ENCODE peak calls at places on chromosome 13, in five cellular contexts. I is psoas muscle, Q is hepatic stellate cell, T is A172, G is neural progenitor cell. F is an unnamed sample.

GRCh38 chr13:29125145-29125933 is 305.2 kb downstream of the MTUS2 start:
- DNase-seq in I (no peak), Q (no peak), T (no peak), G (no peak), F (no peak)

GRCh38 chr13:37905736-37906135 is 36.2 kb upstream of the TRPC4 start:
- DNase-seq in I (no peak), Q (no peak), T (peak), G (no peak), F (no peak)

GRCh38 chr13:49314344-49314882 is 66.7 kb downstream of the CDADC1 start:
- DNase-seq in I (no peak), Q (no peak), T (peak), G (no peak), F (no peak)

GRCh38 chr13:31749929-31750328 is 10.6 kb downstream of the RXFP2 start:
- DNase-seq in I (no peak), Q (peak), T (peak), G (no peak), F (no peak)

GRCh38 chr13:76672422-76672821 is 213.8 kb downstream of the KCTD12 start:
- DNase-seq in I (no peak), Q (no peak), T (peak), G (no peak), F (peak)

GRCh38 chr13:77478645-77478997 is 56.9 kb upstream of the SCEL start:
- DNase-seq in I (no peak), Q (no peak), T (no peak), G (no peak), F (no peak)

GRCh38 chr13:31982124-31982523 is 49.5 kb upstream of the FRY start:
- DNase-seq in I (no peak), Q (no peak), T (peak), G (no peak), F (no peak)

GRCh38 chr13:99477493-99477892 is 23.8 kb upstream of the TM9SF2 start:
- DNase-seq in I (no peak), Q (no peak), T (no peak), G (no peak), F (no peak)

GRCh38 chr13:40639226-40639681 is 27.2 kb downstream of the FOXO1 start:
- DNase-seq in I (no peak), Q (no peak), T (no peak), G (no peak), F (peak)

GRCh38 chr13:34300559-34300958 is 482.6 kb downstream of the RFC3 start:
- DNase-seq in I (no peak), Q (peak), T (peak), G (no peak), F (no peak)

GRCh38 chr13:31227870-31228269 is 28.1 kb downstream of the B3GLCT start:
- DNase-seq in I (no peak), Q (no peak), T (no peak), G (no peak), F (no peak)

GRCh38 chr13:24723206-24723605 is 40.8 kb upstream of the RNF17 start:
- DNase-seq in I (peak), Q (no peak), T (no peak), G (no peak), F (no peak)

GRCh38 chr13:79837741-79838450 is 356.9 kb downstream of the NDFIP2 start:
- DNase-seq in I (no peak), Q (peak), T (peak), G (no peak), F (no peak)

GRCh38 chr13:110888390-110888789 is 26.5 kb downstream of the ANKRD10 start:
- DNase-seq in I (no peak), Q (no peak), T (no peak), G (no peak), F (no peak)

F was measured in adrenal gland.